ENCODE peak calls at places on chromosomes 13 and 19, in four cellular contexts. S, H, I and N are unnamed samples.

GRCh38 chr19:8017808-8018207 is 12.4 kb upstream of the ELAVL1 start:
- DNase-seq in S (no peak), H (no peak), I (no peak), N (no peak)

GRCh38 chr13:99307247-99307646 is at the start of gene GPR183:
- DNase-seq in S (no peak), H (peak), I (no peak), N (no peak)

GRCh38 chr13:27203854-27204253 is 32.2 kb upstream of the USP12 start:
- DNase-seq in S (no peak), H (no peak), I (peak), N (no peak)

GRCh38 chr19:13156968-13157882 is 7.0 kb downstream of the IER2 start:
- DNase-seq in S (no peak), H (no peak), I (peak), N (no peak)

GRCh38 chr13:39385621-39386231 is 217.3 kb downstream of the LHFPL6 start:
- DNase-seq in S (no peak), H (peak), I (no peak), N (no peak)

GRCh38 chr19:17243854-17244617 is 1.7 kb downstream of the NR2F6 start:
- DNase-seq in S (no peak), H (peak), I (no peak), N (no peak)

GRCh38 chr13:110834572-110834971 is 80.3 kb downstream of the ANKRD10 start:
- DNase-seq in S (no peak), H (no peak), I (no peak), N (no peak)

GRCh38 chr13:114032121-114032799 is 58.4 kb upstream of the C13orf46 start:
- DNase-seq in S (no peak), H (peak), I (peak), N (no peak)

GRCh38 chr13:44012910-44013309 is 133.2 kb downstream of the LACC1 start:
- DNase-seq in S (no peak), H (no peak), I (peak), N (no peak)

GRCh38 chr19:42286349-42287016 is 15.4 kb upstream of the PRR19 start:
- DNase-seq in S (no peak), H (no peak), I (peak), N (no peak)

GRCh38 chr13:79423801-79424642 is 18.0 kb upstream of the RBM26 start:
- DNase-seq in S (no peak), H (peak), I (peak), N (no peak)

GRCh38 chr13:20340136-20340758 is 108.1 kb upstream of the GJB6 start:
- DNase-seq in S (no peak), H (no peak), I (no peak), N (no peak)

GRCh38 chr19:56106397-56106849 is 14.7 kb downstream of the ZNF787 start:
- DNase-seq in S (no peak), H (no peak), I (no peak), N (no peak)

GRCh38 chr19:1651061-1651547 is 1.3 kb downstream of the TCF3 start:
- DNase-seq in S (no peak), H (no peak), I (peak), N (no peak)

GRCh38 chr13:93217701-93218100 is 8.9 kb upstream of the GPC6 start:
- DNase-seq in S (no peak), H (no peak), I (no peak), N (no peak)